ENCODE peak calls at places on chromosomes 12 and 14, in ten cellular contexts. H, V, J, C, X, K, Q, W, U and Y are unnamed samples.

GRCh38 chr12:11508699-11509098 is 113.3 kb upstream of the PRB2 start:
- DNase-seq in H (no peak), V (no peak), W (no peak), C (peak), K (no peak), U (no peak), J (no peak), Q (no peak), X (no peak), Y (peak)

GRCh38 chr12:114760151-114760877 is 76.3 kb upstream of the TBX3 start:
- DNase-seq in Q (no peak), C (no peak), H (no peak), U (no peak), J (no peak), W (no peak), X (no peak), V (no peak), K (no peak), Y (no peak)

GRCh38 chr12:48994224-48995060 is 4.7 kb downstream of the DDN start:
- DNase-seq in U (no peak), J (no peak), K (no peak), W (no peak), C (no peak), X (no peak), Q (no peak), H (no peak), V (no peak), Y (no peak)

GRCh38 chr14:96104469-96105057 is 65.4 kb downstream of the C14orf132 start:
- DNase-seq in W (no peak), H (no peak), X (no peak), K (peak), V (no peak), J (no peak), Q (peak), C (peak), U (no peak), Y (no peak)

GRCh38 chr12:3341594-3341993 is 149.4 kb upstream of the PRMT8 start:
- DNase-seq in J (no peak), V (no peak), K (peak), X (no peak), Q (no peak), W (no peak), H (no peak), U (no peak), C (no peak), Y (peak)

GRCh38 chr14:64702493-64703392 is 1.5 kb upstream of the PLEKHG3 start:
- DNase-seq in J (no peak), V (no peak), K (peak), H (no peak), X (peak), Q (peak), C (no peak), W (no peak), U (peak), Y (peak)

GRCh38 chr14:103103461-103104388 is 9.2 kb downstream of the EXOC3L4 start:
- DNase-seq in H (no peak), J (no peak), Q (peak), V (no peak), W (no peak), C (no peak), X (no peak), U (peak), K (peak), Y (no peak)

GRCh38 chr12:116604883-116605641 is 45.9 kb downstream of the MAP1LC3B2 start:
- DNase-seq in W (no peak), K (no peak), H (no peak), U (no peak), V (peak), J (no peak), C (no peak), Q (no peak), X (no peak), Y (no peak)

GRCh38 chr12:128298091-128298490 is 31.1 kb downstream of the TMEM132C start:
- DNase-seq in J (no peak), V (no peak), H (no peak), Q (no peak), W (no peak), K (no peak), U (no peak), X (no peak), C (no peak), Y (no peak)

GRCh38 chr14:68042002-68042401 is 222.4 kb downstream of the RAD51B start:
- DNase-seq in W (no peak), J (no peak), V (no peak), H (no peak), X (no peak), C (no peak), U (no peak), Q (no peak), K (no peak), Y (no peak)

GRCh38 chr14:78074546-78074945 is 95.6 kb upstream of the NRXN3 start:
- DNase-seq in C (no peak), Q (peak), W (no peak), K (no peak), X (no peak), V (no peak), H (no peak), U (no peak), J (no peak), Y (peak)

GRCh38 chr12:20602671-20603402 is 92.3 kb upstream of the SLCO1C1 start:
- DNase-seq in X (no peak), C (peak), J (no peak), V (no peak), H (no peak), U (no peak), W (no peak), K (no peak), Q (no peak), Y (no peak)

GRCh38 chr14:30874120-30874998 is at the start of gene COCH:
- DNase-seq in W (peak), H (no peak), C (no peak), Q (peak), V (no peak), U (peak), K (peak), J (peak), X (peak), Y (peak)

GRCh38 chr12:21912318-21912717 is 28.9 kb downstream of the ABCC9 start:
- DNase-seq in J (no peak), X (no peak), U (no peak), K (no peak), W (no peak), Q (no peak), H (no peak), V (no peak), C (peak), Y (no peak)